ENCODE peak calls at places on chromosome 5, in nine cellular contexts. P, O, U, J, Y, T, R, I and H are unnamed samples.
A peak's percentile ranks its signal among the peaks of the same experiment; 100 is the strongest.

GRCh38 chr5:133149333-133149732 is 97.5 kb downstream of the HSPA4 start:
- DNase-seq in P (no peak), O (no peak), U (no peak), J (no peak), Y (no peak), T (peak; percentile 41), R (no peak), I (no peak), H (no peak)

GRCh38 chr5:63263409-63263808 is 684.8 kb downstream of the LRRC70 start:
- DNase-seq in P (no peak), O (no peak), U (no peak), J (no peak), Y (no peak), T (no peak), R (no peak), I (no peak), H (no peak)

GRCh38 chr5:112420111-112420864 is 1.2 kb upstream of the EPB41L4A start:
- DNase-seq in P (peak; percentile 12), O (peak; percentile 86), U (peak; percentile 89), J (peak; percentile 56), Y (peak; percentile 41), T (peak; percentile 88), R (peak; percentile 67), I (peak; percentile 9), H (peak; percentile 6)

GRCh38 chr5:16740476-16740875 is 123.7 kb upstream of the RETREG1 start:
- DNase-seq in P (no peak), O (no peak), U (no peak), J (no peak), Y (no peak), T (no peak), R (no peak), I (no peak), H (no peak)

GRCh38 chr5:88607492-88607891 is 275.5 kb downstream of the MEF2C start:
- DNase-seq in P (no peak), O (no peak), U (no peak), J (no peak), Y (no peak), T (no peak), R (no peak), I (no peak), H (no peak)

GRCh38 chr5:53381-54174 is 38.4 kb upstream of the PLEKHG4B start:
- DNase-seq in P (no peak), O (peak; percentile 45), U (peak; percentile 94), J (no peak), Y (no peak), T (peak; percentile 82), R (peak; percentile 74), I (no peak), H (no peak)

GRCh38 chr5:17157916-17158529 is 59.4 kb upstream of the BASP1 start:
- DNase-seq in P (no peak), O (no peak), U (no peak), J (no peak), Y (no peak), T (no peak), R (no peak), I (no peak), H (peak; percentile 18)

GRCh38 chr5:41956943-41957342 is 31.9 kb downstream of the FBXO4 start:
- DNase-seq in P (no peak), O (no peak), U (no peak), J (no peak), Y (no peak), T (no peak), R (no peak), I (no peak), H (no peak)

GRCh38 chr5:158514353-158514960 is 585.3 kb downstream of the EBF1 start:
- DNase-seq in P (no peak), O (no peak), U (no peak), J (no peak), Y (no peak), T (no peak), R (no peak), I (no peak), H (no peak)

GRCh38 chr5:52783226-52783959 is 4.3 kb upstream of the ITGA1 start:
- DNase-seq in P (no peak), O (no peak), U (no peak), J (no peak), Y (no peak), T (no peak), R (no peak), I (no peak), H (no peak)

GRCh38 chr5:132832612-132833011 is 2.2 kb upstream of the SHROOM1 start:
- DNase-seq in P (no peak), O (no peak), U (no peak), J (no peak), Y (no peak), T (no peak), R (no peak), I (no peak), H (no peak)

GRCh38 chr5:10288600-10289213 is 19.0 kb downstream of the CMBL start:
- DNase-seq in P (no peak), O (no peak), U (no peak), J (no peak), Y (no peak), T (no peak), R (no peak), I (no peak), H (no peak)

GRCh38 chr5:69268899-69269298 is 34.2 kb downstream of the CDK7 start:
- DNase-seq in P (no peak), O (no peak), U (no peak), J (no peak), Y (no peak), T (no peak), R (no peak), I (no peak), H (no peak)

GRCh38 chr5:39073759-39074008 is 515 bp downstream of the RICTOR start:
- DNase-seq in P (no peak), O (no peak), U (no peak), J (no peak), Y (no peak), T (no peak), R (no peak), I (no peak), H (no peak)

GRCh38 chr5:74040811-74041491 is 415.0 kb downstream of the ARHGEF28 start:
- DNase-seq in P (no peak), O (no peak), U (no peak), J (no peak), Y (no peak), T (no peak), R (no peak), I (no peak), H (no peak)

GRCh38 chr5:170769236-170769635 is 14.3 kb upstream of the GABRP start:
- DNase-seq in P (no peak), O (no peak), U (no peak), J (no peak), Y (no peak), T (peak; percentile 42), R (no peak), I (no peak), H (no peak)

GRCh38 chr5:98454904-98455303 is 318.6 kb upstream of the RGMB start:
- DNase-seq in P (peak; percentile 72), O (no peak), U (no peak), J (peak; percentile 0), Y (no peak), T (no peak), R (no peak), I (no peak), H (no peak)

GRCh38 chr5:133652951-133653601 is 40.7 kb upstream of the FSTL4 start:
- DNase-seq in P (no peak), O (no peak), U (no peak), J (no peak), Y (no peak), T (no peak), R (no peak), I (no peak), H (no peak)

DNA sequence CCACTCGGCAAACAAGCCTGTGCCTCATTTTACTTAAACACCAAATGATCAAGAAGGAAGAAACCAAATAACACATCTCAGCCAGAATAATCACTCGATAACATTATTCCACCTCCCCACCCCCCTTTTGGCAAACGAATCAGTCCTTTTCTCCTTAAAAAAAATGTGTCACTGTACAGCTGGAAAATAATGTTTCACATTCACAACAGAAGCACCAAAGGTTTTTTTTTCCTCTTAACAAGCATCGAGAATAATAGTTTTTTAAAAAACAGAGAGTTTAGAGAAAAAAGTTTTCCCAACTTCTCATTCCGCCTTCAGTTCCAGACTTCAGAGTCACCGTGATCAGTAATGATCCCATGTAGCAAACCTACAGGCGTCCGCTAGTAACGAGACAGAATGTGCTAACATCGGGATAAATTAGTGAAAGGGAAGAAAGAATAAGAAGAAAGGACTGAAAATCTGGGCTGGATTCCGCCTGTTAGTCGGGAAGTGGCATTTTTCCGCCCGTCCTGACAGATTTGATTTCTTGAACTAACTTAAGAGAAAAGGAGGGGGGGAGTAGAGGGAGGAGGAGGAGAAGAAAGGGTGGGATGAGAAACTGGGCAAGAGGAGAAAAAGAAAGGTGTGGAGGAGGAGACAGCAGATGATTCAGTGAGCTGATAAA is at the start of gene ZNF608:
- DNase-seq in P (no peak), O (peak; percentile 27), U (peak; percentile 67), J (no peak), Y (peak; percentile 6), T (no peak), R (no peak), I (no peak), H (no peak)
- H3K4me3 ChIP-seq in P (peak within 1 kb of the TSS; percentile 79), O (peak within 1 kb of the TSS; percentile 46), U (peak within 1 kb of the TSS; percentile 63), J (peak within 1 kb of the TSS; percentile 68), Y (peak within 1 kb of the TSS; percentile 56), T (peak within 1 kb of the TSS; percentile 67), R (no peak within 1 kb of the TSS), I (peak within 1 kb of the TSS; percentile 83), H (no peak within 1 kb of the TSS)

DNA sequence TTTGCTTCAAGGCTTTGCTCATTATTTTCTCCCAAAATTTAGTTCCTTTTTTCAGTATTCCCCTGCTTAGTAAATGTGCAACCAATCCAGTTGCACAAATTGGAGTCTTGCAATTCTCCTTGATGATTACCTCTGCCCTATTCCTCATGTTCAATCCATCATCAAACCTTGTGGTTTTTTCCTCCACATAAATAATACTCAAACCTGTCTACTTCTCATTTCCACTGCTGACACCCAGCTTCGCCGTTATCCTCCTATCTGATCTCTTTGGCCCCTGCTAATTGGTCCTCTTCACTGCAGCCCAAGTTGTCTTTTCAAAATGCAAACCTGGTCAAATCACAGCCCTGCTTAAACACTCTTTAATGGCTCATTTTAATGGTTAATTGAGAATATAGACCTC is 296.4 kb downstream of the CWC27 start:
- DNase-seq in P (no peak), O (no peak), U (no peak), J (no peak), Y (no peak), T (no peak), R (no peak), I (no peak), H (no peak)
- TF ChIP-seq REST in P (no peak), O (no peak), U (no peak), J (no peak), Y (no peak), T (no peak), R (no peak), I (no peak), H (no peak)

DNA sequence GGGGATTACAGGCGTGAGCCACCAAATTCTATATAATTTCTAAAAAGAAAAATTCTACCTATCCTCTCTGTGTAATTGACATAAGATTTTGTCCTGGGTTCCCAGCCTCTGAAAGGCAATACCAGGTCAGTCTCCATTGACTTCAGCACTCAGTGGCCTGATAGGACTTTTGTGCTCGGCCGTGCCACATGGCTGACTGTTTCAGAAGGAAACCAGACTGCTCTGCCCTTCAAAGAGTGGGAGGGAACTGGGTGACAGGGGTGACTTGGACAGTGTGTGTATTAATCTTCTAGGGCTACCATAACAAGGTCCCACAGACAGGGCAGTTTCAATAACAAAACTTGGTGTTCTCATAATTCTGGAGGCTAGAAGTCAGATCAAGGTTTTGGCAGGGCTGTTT is 43.0 kb downstream of the ARHGAP26 start:
- DNase-seq in P (no peak), O (no peak), U (no peak), J (no peak), Y (no peak), T (no peak), R (no peak), I (no peak), H (no peak)
- H3K4me3 ChIP-seq in P (no peak overlapping the region), O (no peak overlapping the region), U (no peak overlapping the region), J (no peak overlapping the region), Y (no peak overlapping the region), T (no peak overlapping the region), R (no peak overlapping the region), I (no peak overlapping the region), H (no peak overlapping the region)

GRCh38 chr5:139693676-139694364 is 45.7 kb downstream of the CXXC5 start:
- DNase-seq in P (no peak), O (no peak), U (no peak), J (no peak), Y (no peak), T (no peak), R (no peak), I (no peak), H (no peak)
- TF ChIP-seq REST in P (no peak), O (no peak), U (no peak), J (no peak), Y (no peak), T (no peak), R (no peak), I (no peak), H (no peak)